ENCODE peak calls at places on chromosomes 16 and 17, in five cellular contexts. L is testis, Z is breast epithelium, H is K562, X is stomach. E is an unnamed sample. For H3K27me3, the result is how much of the 10 kb centered on the place peaks cover.

GRCh38 chr16:4685776-4686496 is 7.4 kb upstream of the NUDT16L1 start:
- DNase-seq in X (no peak), L (no peak), H (no peak), Z (no peak), E (no peak)

GRCh38 chr16:53457670-53458069 is 23.4 kb downstream of the RBL2 start:
- DNase-seq in X (no peak), Z (no peak), H (no peak), L (no peak), E (no peak)

GRCh38 chr17:80816241-80817103 is 175.2 kb upstream of the CHMP6 start:
- DNase-seq in X (no peak), H (no peak), Z (peak), L (no peak), E (no peak)

GRCh38 chr17:39671651-39672521 is 3.6 kb downstream of the PNMT start:
- DNase-seq in X (peak), Z (no peak), H (peak), L (peak), E (peak)

GRCh38 chr16:22337849-22338248 is 36.6 kb downstream of the CDR2 start:
- DNase-seq in H (no peak), L (no peak), X (no peak), Z (no peak), E (no peak)

GRCh38 chr17:61235821-61236197 is 163.8 kb upstream of the TBX2 start:
- DNase-seq in L (peak), X (no peak), Z (no peak), H (no peak), E (no peak)

GRCh38 chr17:67615011-67615561 is 102.7 kb upstream of the NOL11 start:
- DNase-seq in Z (no peak), L (no peak), H (no peak), X (no peak), E (no peak)

GRCh38 chr17:164536-165235 is 16.8 kb downstream of the DOC2B start:
- DNase-seq in X (peak), L (peak), Z (no peak), H (peak), E (peak)

GRCh38 chr17:10725262-10725661 is 4.6 kb downstream of the TMEM220 start:
- DNase-seq in H (no peak), Z (no peak), L (no peak), X (no peak), E (no peak)

GRCh38 chr17:35603674-35604073 is 16.6 kb downstream of the AP2B1 start:
- DNase-seq in Z (no peak), H (no peak), X (no peak), L (no peak), E (no peak)

GRCh38 chr16:49365711-49366509 is 7.7 kb upstream of the C16orf78 start:
- DNase-seq in X (no peak), Z (no peak), L (no peak), H (no peak), E (no peak)

GRCh38 chr16:4519274-4520058 is 19.1 kb downstream of the CDIP1 start:
- DNase-seq in Z (no peak), H (no peak), L (no peak), X (no peak), E (no peak)

GRCh38 chr17:80921159-80921558 is 70.5 kb upstream of the CHMP6 start:
- DNase-seq in X (no peak), Z (no peak), L (no peak), H (no peak), E (no peak)

GRCh38 chr16:27430923-27431484 is 29.0 kb downstream of the IL21R start:
- DNase-seq in H (peak), Z (no peak), L (no peak), X (peak), E (no peak)

GRCh38 chr17:83073389-83074063 is 5.9 kb upstream of the METRNL start:
- DNase-seq in H (peak), L (peak), Z (no peak), X (peak), E (no peak)

GRCh38 chr16:82782715-82783251 is 156.0 kb downstream of the CDH13 start:
- DNase-seq in H (no peak), X (no peak), L (no peak), Z (no peak), E (no peak)

GRCh38 chr16:60605176-60605575 is 1431.1 kb downstream of the CDH8 start:
- DNase-seq in X (no peak), L (no peak), H (no peak), Z (no peak), E (no peak)

GRCh38 chr16:84848991-84849634 is 29.3 kb downstream of the CRISPLD2 start:
- DNase-seq in Z (no peak), H (no peak), L (no peak), X (no peak), E (no peak)

GRCh38 chr16:30491744-30492308 is 19.3 kb downstream of the ITGAL start:
- DNase-seq in H (peak), L (no peak), X (no peak), Z (no peak), E (no peak)

GRCh38 chr17:55717898-55718735 is 4.5 kb downstream of the TMEM100 start:
- DNase-seq in X (peak), L (peak), Z (peak), H (peak), E (peak)

GRCh38 chr16:80117731-80118130 is 423.1 kb upstream of the DYNLRB2 start:
- DNase-seq in H (no peak), L (no peak), X (no peak), Z (no peak), E (no peak)

GRCh38 chr16:10828851-10829331 is 10.3 kb upstream of the TVP23A start:
- DNase-seq in Z (peak), L (peak), H (no peak), X (peak), E (peak)

GRCh38 chr17:19000531-19001011 is 4.0 kb downstream of the FAM83G start:
- DNase-seq in X (peak), H (peak), Z (no peak), L (no peak), E (no peak)

GRCh38 chr17:42252528-42253172 is 23.5 kb downstream of the STAT5B start:
- DNase-seq in H (no peak), L (no peak), Z (no peak), X (no peak), E (no peak)

GRCh38 chr17:1365445-1366039 is 34.5 kb downstream of the YWHAE start:
- DNase-seq in X (peak), Z (no peak), H (peak), L (peak), E (no peak)

GRCh38 chr16:2142942-2143868 is 5.2 kb upstream of the RAB26 start:
- DNase-seq in X (no peak), Z (no peak), H (peak), L (no peak), E (no peak)

GRCh38 chr16:27892879-27893278 is 170.6 kb downstream of the GSG1L start:
- DNase-seq in Z (no peak), L (no peak), X (no peak), H (no peak), E (no peak)

GRCh38 chr17:31677681-31678080 is 181.4 kb downstream of the COPRS start:
- DNase-seq in X (no peak), H (no peak), L (no peak), Z (no peak), E (no peak)

GRCh38 chr17:83171661-83172060 is 92.3 kb downstream of the METRNL start:
- DNase-seq in L (no peak), Z (peak), H (no peak), X (no peak), E (no peak)

DNA sequence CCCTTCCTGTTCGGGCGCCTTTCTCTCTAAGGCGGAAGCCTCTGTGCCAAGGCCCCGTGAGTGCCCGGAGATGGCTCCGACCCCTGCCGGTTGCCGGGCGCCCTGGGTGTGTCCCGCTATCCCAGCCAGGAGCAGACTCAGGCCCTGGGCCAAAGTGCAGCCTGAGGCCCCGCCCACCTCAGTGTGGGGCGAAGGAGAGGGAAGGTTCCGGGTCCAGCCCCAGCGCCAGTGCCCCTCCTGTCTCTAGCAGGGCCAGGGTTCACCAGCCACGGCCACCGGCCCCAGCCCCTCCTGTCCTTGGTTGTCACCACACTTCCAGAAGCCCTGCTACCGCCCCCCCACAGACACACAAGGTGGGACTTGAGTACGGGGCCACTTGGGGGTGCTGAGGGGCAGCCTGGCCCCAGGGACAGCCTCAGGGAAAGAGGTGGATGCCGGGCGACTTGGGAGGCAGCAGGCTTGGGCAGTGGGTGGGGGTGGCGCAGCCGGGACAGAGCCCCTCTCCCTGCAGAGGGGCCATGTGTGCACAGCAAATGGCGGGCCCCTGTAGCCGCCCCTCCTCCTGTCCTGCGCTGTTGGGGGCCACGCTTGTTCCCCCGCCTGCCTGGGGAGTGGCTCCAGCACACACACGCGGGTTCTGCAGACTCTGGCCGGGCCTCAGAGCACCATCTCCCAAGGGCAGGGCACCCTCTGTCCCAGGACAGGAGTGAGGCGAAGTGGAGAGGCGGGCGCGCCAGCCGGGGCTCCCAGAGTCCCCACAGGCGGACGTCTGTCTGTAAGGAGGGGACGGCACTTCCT is 6.0 kb downstream of the C1QTNF8 start:
- DNase-seq in L (peak), H (no peak), X (peak), Z (no peak), E (peak)
- H3K27me3 ChIP-seq in L (under half), H (under half), X (half or more), Z (under half), E (under half)

GRCh38 chr17:49996495-49997255 is 1.7 kb upstream of the DLX3 start:
- DNase-seq in H (peak), Z (no peak), L (peak), X (peak), E (peak)

GRCh38 chr17:49994085-49995054 is 654 bp downstream of the DLX3 start:
- DNase-seq in H (peak), X (no peak), L (no peak), Z (no peak), E (no peak)

GRCh38 chr17:49996121-49996494 is 1.1 kb upstream of the DLX3 start:
- DNase-seq in X (no peak), H (peak), L (no peak), Z (no peak), E (no peak)

GRCh38 chr17:49993423-49994037 is 1.5 kb downstream of the DLX3 start:
- DNase-seq in Z (no peak), L (no peak), X (peak), H (no peak), E (peak)

DNA sequence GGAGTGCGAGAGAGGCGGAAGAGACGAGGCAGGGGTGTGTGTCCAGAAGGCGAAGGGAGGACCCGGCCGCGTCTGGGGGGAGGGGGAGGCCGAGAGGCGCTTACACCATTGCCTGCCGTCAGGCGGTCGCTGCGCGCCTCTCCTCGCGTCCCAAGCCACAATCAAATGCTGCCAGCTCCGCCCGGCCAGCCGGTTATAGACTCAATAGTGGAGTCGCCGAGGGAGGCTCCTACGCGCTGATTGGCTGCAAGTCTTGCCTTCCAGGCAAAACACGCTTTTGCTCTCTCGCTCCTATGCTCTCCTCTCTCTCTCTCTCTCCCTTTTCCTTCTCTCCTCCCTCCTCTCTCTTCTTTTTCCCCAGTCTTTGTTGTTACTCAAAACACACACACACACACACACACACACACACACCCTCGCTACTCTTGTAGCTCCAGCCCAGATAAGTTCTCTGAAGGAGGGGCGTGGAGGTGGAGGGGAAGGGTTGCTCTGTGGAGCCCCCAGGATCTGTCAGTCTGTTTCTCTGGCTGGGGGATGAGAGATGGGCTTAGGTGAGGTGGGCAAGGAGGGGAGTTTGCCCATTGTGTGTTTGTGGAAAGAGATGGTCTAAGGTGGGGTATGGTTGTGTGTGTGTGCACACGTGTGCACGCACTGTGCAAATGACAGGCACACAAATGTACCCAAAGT is at the start of gene DLX3:
- DNase-seq in H (peak), X (peak), L (peak), Z (peak), E (peak)
- TF ChIP-seq POLR2A in H (no peak), X (no peak), L (no peak), Z (peak), E (no peak)

GRCh38 chr16:8330761-8331160 is 259.6 kb downstream of the TMEM114 start:
- DNase-seq in H (no peak), X (no peak), L (no peak), Z (no peak), E (no peak)
- H3K27me3 ChIP-seq in H (under half), X (under half), L (under half), Z (under half), E (under half)

DNA sequence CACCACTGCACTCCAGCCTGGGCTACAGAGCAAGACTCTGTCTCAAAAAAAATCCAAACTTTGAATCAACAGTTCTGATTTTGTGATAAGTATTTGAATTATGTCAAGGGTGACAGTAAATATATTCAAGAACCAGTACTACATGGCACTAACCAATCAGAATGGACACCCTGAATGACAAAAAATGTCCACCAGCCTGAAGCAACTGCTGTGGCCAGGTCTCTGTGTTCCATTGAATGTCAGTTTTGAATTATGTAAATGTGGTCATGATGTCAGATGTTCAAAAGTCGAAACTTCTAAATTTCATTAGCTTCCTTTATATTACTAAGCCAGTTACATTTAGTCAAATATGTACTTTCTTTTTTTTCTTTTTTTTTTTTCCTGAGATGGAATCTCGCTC is 15.4 kb upstream of the ATXN1L start:
- DNase-seq in L (no peak), Z (no peak), X (no peak), H (no peak), E (no peak)
- TF ChIP-seq POLR2A in L (no peak), Z (no peak), X (no peak), H (no peak), E (no peak)

GRCh38 chr16:88876942-88877526 is 10.6 kb upstream of the PABPN1L start:
- DNase-seq in L (no peak), H (no peak), Z (no peak), X (no peak), E (no peak)
- H3K27me3 ChIP-seq in L (under half), H (under half), Z (under half), X (half or more), E (under half)

GRCh38 chr16:25031441-25032307 is 16.5 kb upstream of the ARHGAP17 start:
- DNase-seq in X (peak), Z (peak), H (peak), L (peak), E (peak)
- TF ChIP-seq POLR2A in X (no peak), Z (no peak), H (peak), L (no peak), E (peak)

GRCh38 chr16:86579268-86580062 is 1.1 kb downstream of the FOXL1 start:
- DNase-seq in L (no peak), Z (no peak), X (no peak), H (no peak), E (no peak)

GRCh38 chr16:86580798-86581185 is 2.4 kb downstream of the FOXL1 start:
- DNase-seq in H (no peak), L (no peak), Z (no peak), X (no peak), E (no peak)

GRCh38 chr16:86584071-86584685 is 5.8 kb downstream of the FOXL1 start:
- DNase-seq in Z (no peak), L (no peak), X (no peak), H (no peak), E (no peak)

GRCh38 chr16:86580063-86580797 is 1.9 kb downstream of the FOXL1 start:
- DNase-seq in H (no peak), Z (no peak), L (no peak), X (no peak), E (no peak)

DNA sequence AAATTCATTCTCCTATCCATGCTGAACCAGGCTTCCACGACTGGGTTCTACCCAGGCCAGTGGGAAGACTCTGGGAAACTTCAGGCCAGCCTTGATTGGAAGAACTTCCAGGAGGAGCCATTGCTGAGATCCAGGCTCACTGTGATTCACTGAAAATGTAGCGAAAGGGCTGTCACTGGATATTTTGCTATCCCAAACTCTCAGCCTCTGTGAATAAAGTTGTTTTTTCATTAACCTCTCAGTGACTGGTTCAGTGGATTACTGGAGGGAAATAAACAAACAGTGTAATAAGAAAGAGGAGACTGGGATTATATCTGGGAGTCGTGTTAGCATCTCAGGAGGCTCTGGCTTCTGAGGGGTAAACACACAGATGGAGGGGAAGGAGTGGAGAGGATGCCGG is 3.1 kb downstream of the FOXL1 start:
- DNase-seq in Z (no peak), X (no peak), H (no peak), L (no peak), E (no peak)
- H3K27me3 ChIP-seq in Z (under half), X (half or more), H (under half), L (under half), E (under half)

GRCh38 chr17:73192894-73193701 is at the start of gene COG1:
- DNase-seq in H (peak), X (peak), L (peak), Z (peak), E (peak)
- TF ChIP-seq POLR2A in H (peak), X (no peak), L (no peak), Z (no peak), E (peak)

GRCh38 chr17:79047291-79047920 is 23.4 kb downstream of the C1QTNF1 start:
- DNase-seq in Z (no peak), H (no peak), X (no peak), L (no peak), E (no peak)
- H3K27me3 ChIP-seq in Z (under half), H (under half), X (under half), L (under half), E (under half)

GRCh38 chr16:66549284-66550131 is at the start of gene TK2:
- DNase-seq in L (peak), Z (no peak), H (peak), X (peak), E (peak)
- TF ChIP-seq POLR2A in L (no peak), Z (no peak), H (peak), X (no peak), E (peak)